ENCODE peak calls at places on chromosome 11, in six cellular contexts. O is psoas muscle, E is kidney, L is SJCRH30, M is aorta, D is caudate nucleus. C is an unnamed sample.

GRCh38 chr11:134625151-134625550 is 213.1 kb upstream of the B3GAT1 start:
- DNase-seq in O (no peak), L (no peak), M (peak; percentile 21), E (peak; percentile 9), D (no peak), C (no peak)

GRCh38 chr11:36433896-36434295 is 76.2 kb downstream of the TRAF6 start:
- DNase-seq in O (no peak), L (no peak), M (no peak), E (no peak), D (no peak), C (no peak)

GRCh38 chr11:134372961-134373360 is 39.1 kb downstream of the B3GAT1 start:
- DNase-seq in O (no peak), E (peak; percentile 29), M (peak; percentile 34), D (no peak), L (peak; percentile 44), C (peak; percentile 26)

GRCh38 chr11:130131957-130132850 is 27.4 kb upstream of the ST14 start:
- DNase-seq in D (no peak), E (no peak), L (peak; percentile 68), O (no peak), M (no peak), C (peak; percentile 57)

GRCh38 chr11:126124284-126124683 is 61.6 kb upstream of the CDON start:
- DNase-seq in D (no peak), L (peak; percentile 96), E (peak; percentile 10), O (no peak), M (peak; percentile 44), C (no peak)

GRCh38 chr11:74650498-74650897 is 58.1 kb downstream of the POLD3 start:
- DNase-seq in L (no peak), E (no peak), O (peak; percentile 26), M (no peak), D (no peak), C (no peak)

GRCh38 chr11:47886096-47886495 is 37.9 kb upstream of the NUP160 start:
- DNase-seq in O (no peak), D (no peak), M (no peak), E (peak; percentile 30), L (no peak), C (no peak)

GRCh38 chr11:75276696-75277095 is 36.1 kb downstream of the TPBGL start:
- DNase-seq in L (no peak), M (peak; percentile 17), D (no peak), E (peak; percentile 48), O (no peak), C (no peak)

GRCh38 chr11:119222308-119222707 is 16.2 kb downstream of the CBL start:
- DNase-seq in E (no peak), M (no peak), L (peak; percentile 27), O (no peak), D (no peak), C (no peak)

GRCh38 chr11:112229746-112230433 is 3.7 kb downstream of the PTS start:
- DNase-seq in E (no peak), D (no peak), M (no peak), L (no peak), O (no peak), C (no peak)

GRCh38 chr11:112235750-112236390 is 9.6 kb downstream of the PTS start:
- DNase-seq in O (no peak), D (no peak), L (no peak), M (no peak), E (no peak), C (no peak)

GRCh38 chr11:112229159-112229558 is 2.9 kb downstream of the PTS start:
- DNase-seq in L (no peak), E (no peak), D (no peak), M (no peak), O (no peak), C (no peak)

GRCh38 chr11:112228706-112229105 is 2.5 kb downstream of the PTS start:
- DNase-seq in E (no peak), D (no peak), M (no peak), O (no peak), L (no peak), C (no peak)

DNA sequence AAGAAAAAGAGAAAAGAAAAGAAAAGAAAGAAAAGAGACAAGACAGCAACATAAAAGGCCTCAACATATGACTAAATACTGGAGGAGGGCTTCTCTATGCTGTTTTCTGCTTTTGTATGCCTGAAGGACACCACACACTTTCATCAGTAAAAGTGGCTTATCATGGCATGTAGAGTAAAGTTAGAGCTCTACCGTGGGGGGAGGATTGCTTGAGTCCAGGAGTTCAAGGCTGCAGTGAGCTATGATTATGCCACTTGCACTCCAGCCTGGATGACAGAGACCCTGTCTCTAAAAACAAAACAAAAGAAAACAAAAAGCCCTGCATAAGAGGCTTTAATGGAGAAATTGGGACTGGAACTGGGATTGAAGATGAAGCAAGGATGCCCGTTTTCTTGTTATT is 5.7 kb downstream of the PTS start:
- DNase-seq in O (no peak), E (no peak), L (no peak), D (no peak), M (no peak), C (no peak)
- H3K27ac ChIP-seq in O (no peak overlapping the region), E (no peak overlapping the region), L (no peak overlapping the region), D (no peak overlapping the region), M (no peak overlapping the region), C (no peak overlapping the region)

GRCh38 chr11:94199367-94200130 is 70.9 kb downstream of the PANX1 start:
- DNase-seq in L (no peak), E (no peak), O (no peak), M (no peak), D (no peak), C (no peak)
- H3K27ac ChIP-seq in L (no peak overlapping the region), E (no peak overlapping the region), O (no peak overlapping the region), M (no peak overlapping the region), D (no peak overlapping the region), C (no peak overlapping the region)

GRCh38 chr11:121090145-121090721 is 10.8 kb upstream of the TECTA start:
- DNase-seq in D (no peak), M (no peak), O (no peak), L (no peak), E (no peak), C (no peak)
- H3K27ac ChIP-seq in D (no peak overlapping the region), M (no peak overlapping the region), O (no peak overlapping the region), L (no peak overlapping the region), E (no peak overlapping the region), C (no peak overlapping the region)

GRCh38 chr11:35126000-35126878 is 12.7 kb upstream of the CD44 start:
- DNase-seq in E (no peak), L (no peak), D (no peak), O (no peak), M (no peak), C (no peak)
- H3K27ac ChIP-seq in E (no peak overlapping the region), L (no peak overlapping the region), D (no peak overlapping the region), O (no peak overlapping the region), M (no peak overlapping the region), C (no peak overlapping the region)

GRCh38 chr11:128626913-128627665 is 39.7 kb upstream of the ETS1 start:
- DNase-seq in E (no peak), M (no peak), O (no peak), D (no peak), L (no peak), C (no peak)
- H3K27ac ChIP-seq in E (no peak overlapping the region), M (no peak overlapping the region), O (no peak overlapping the region), D (no peak overlapping the region), L (no peak overlapping the region), C (no peak overlapping the region)

GRCh38 chr11:65274734-65275682 is 13.2 kb downstream of the POLA2 start:
- DNase-seq in L (peak; percentile 89), O (peak; percentile 79), D (peak; percentile 55), M (no peak), E (peak; percentile 72), C (peak; percentile 75)
- H3K27ac ChIP-seq in L (no peak overlapping the region), O (no peak overlapping the region), D (peak overlapping the region; percentile 46), M (no peak overlapping the region), E (peak overlapping the region; percentile 65), C (no peak overlapping the region)

GRCh38 chr11:78742430-78742829 is 167.8 kb upstream of the NARS2 start:
- DNase-seq in E (peak; percentile 79), D (no peak), M (peak; percentile 80), O (peak; percentile 74), L (no peak), C (no peak)
- H3K27ac ChIP-seq in E (no peak overlapping the region), D (no peak overlapping the region), M (no peak overlapping the region), O (no peak overlapping the region), L (no peak overlapping the region), C (no peak overlapping the region)

GRCh38 chr11:104525416-104525815 is 361.5 kb upstream of the PDGFD start:
- DNase-seq in E (no peak), D (no peak), L (no peak), M (no peak), O (no peak), C (no peak)

GRCh38 chr11:104522123-104522522 is 358.2 kb upstream of the PDGFD start:
- DNase-seq in L (no peak), D (no peak), M (no peak), E (no peak), O (no peak), C (no peak)

GRCh38 chr11:104524276-104524675 is 360.3 kb upstream of the PDGFD start:
- DNase-seq in O (no peak), E (no peak), D (no peak), L (no peak), M (no peak), C (no peak)

GRCh38 chr11:104522650-104523049 is 358.7 kb upstream of the PDGFD start:
- DNase-seq in E (no peak), L (no peak), O (no peak), D (no peak), M (no peak), C (no peak)

DNA sequence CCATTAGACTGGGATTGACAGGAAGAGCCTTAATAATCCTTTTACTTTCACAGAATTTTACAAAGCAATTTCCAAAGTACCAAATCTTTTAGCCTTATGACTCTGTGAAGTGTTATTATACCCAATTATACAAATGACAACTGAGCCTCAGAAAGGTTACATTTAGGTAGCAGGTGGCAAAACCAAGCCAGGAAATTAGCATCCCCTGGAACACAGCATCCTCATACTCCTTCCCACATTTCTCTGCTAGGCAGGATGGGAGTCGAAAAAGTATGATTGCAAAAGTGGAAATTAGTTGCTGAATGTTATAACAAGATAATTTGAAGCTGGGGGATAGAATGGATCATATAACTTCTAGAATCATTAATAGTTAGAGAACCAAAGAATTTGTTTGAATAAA is 359.7 kb upstream of the PDGFD start:
- DNase-seq in D (no peak), L (no peak), E (no peak), O (no peak), M (no peak), C (no peak)
- H3K27ac ChIP-seq in D (no peak overlapping the region), L (no peak overlapping the region), E (no peak overlapping the region), O (no peak overlapping the region), M (no peak overlapping the region), C (no peak overlapping the region)